ENCODE peak calls at places on chromosomes 2 and 18, in nine cellular contexts. One of them, this sample, is unnamed.

GRCh38 chr2:75157435-75157834 is 41.9 kb downstream of the TACR1 start:
- DNase-seq in Right ventricle myocardium superior: no peak
- DNase-seq in BJ: no peak
- DNase-seq in ELR: peak
- DNase-seq in BE2C: no peak
- DNase-seq in NCI-H774: no peak
- DNase-seq in GM03348: peak
- DNase-seq in PC-3: peak
- DNase-seq in KG1: no peak
- DNase-seq in this sample: no peak

GRCh38 chr18:57780318-57781127 is 22.6 kb downstream of the ATP8B1 start:
- DNase-seq in NCI-H774: no peak
- DNase-seq in ELR: peak
- DNase-seq in BE2C: no peak
- DNase-seq in PC-3: peak
- DNase-seq in BJ: no peak
- DNase-seq in Right ventricle myocardium superior: no peak
- DNase-seq in GM03348: peak
- DNase-seq in KG1: no peak
- DNase-seq in this sample: peak

GRCh38 chr2:108407864-108408729 is 30.3 kb downstream of the SULT1C4 start:
- DNase-seq in Right ventricle myocardium superior: no peak
- DNase-seq in PC-3: no peak
- DNase-seq in ELR: no peak
- DNase-seq in KG1: no peak
- DNase-seq in GM03348: no peak
- DNase-seq in BJ: no peak
- DNase-seq in NCI-H774: no peak
- DNase-seq in BE2C: no peak
- DNase-seq in this sample: no peak

GRCh38 chr18:56986829-56987228 is 160.1 kb upstream of the BOD1L2 start:
- DNase-seq in BE2C: no peak
- DNase-seq in ELR: no peak
- DNase-seq in KG1: no peak
- DNase-seq in GM03348: no peak
- DNase-seq in PC-3: no peak
- DNase-seq in NCI-H774: no peak
- DNase-seq in Right ventricle myocardium superior: no peak
- DNase-seq in BJ: no peak
- DNase-seq in this sample: no peak

GRCh38 chr2:55137024-55137958 is 87.0 kb upstream of the RTN4 start:
- DNase-seq in Right ventricle myocardium superior: no peak
- DNase-seq in NCI-H774: no peak
- DNase-seq in BJ: no peak
- DNase-seq in KG1: no peak
- DNase-seq in PC-3: no peak
- DNase-seq in ELR: no peak
- DNase-seq in BE2C: no peak
- DNase-seq in GM03348: no peak
- DNase-seq in this sample: peak

GRCh38 chr2:149018971-149019370 is 19.5 kb upstream of the LYPD6B start:
- DNase-seq in Right ventricle myocardium superior: no peak
- DNase-seq in KG1: no peak
- DNase-seq in ELR: no peak
- DNase-seq in BE2C: no peak
- DNase-seq in PC-3: no peak
- DNase-seq in GM03348: no peak
- DNase-seq in BJ: no peak
- DNase-seq in NCI-H774: no peak
- DNase-seq in this sample: peak

GRCh38 chr2:169732583-169733358 is 861 bp upstream of the KLHL23 start:
- DNase-seq in NCI-H774: no peak
- DNase-seq in Right ventricle myocardium superior: no peak
- DNase-seq in BE2C: no peak
- DNase-seq in BJ: no peak
- DNase-seq in ELR: peak
- DNase-seq in PC-3: no peak
- DNase-seq in GM03348: no peak
- DNase-seq in KG1: no peak
- DNase-seq in this sample: peak

GRCh38 chr2:155256803-155257202 is 558.3 kb downstream of the KCNJ3 start:
- DNase-seq in PC-3: no peak
- DNase-seq in GM03348: no peak
- DNase-seq in KG1: no peak
- DNase-seq in BE2C: no peak
- DNase-seq in BJ: no peak
- DNase-seq in Right ventricle myocardium superior: no peak
- DNase-seq in ELR: no peak
- DNase-seq in NCI-H774: no peak
- DNase-seq in this sample: no peak

GRCh38 chr2:72545790-72546189 is 280.0 kb downstream of the EXOC6B start:
- DNase-seq in BJ: no peak
- DNase-seq in NCI-H774: no peak
- DNase-seq in BE2C: no peak
- DNase-seq in Right ventricle myocardium superior: no peak
- DNase-seq in GM03348: no peak
- DNase-seq in ELR: no peak
- DNase-seq in PC-3: no peak
- DNase-seq in KG1: no peak
- DNase-seq in this sample: no peak

GRCh38 chr2:172204309-172204708 is 101.6 kb upstream of the DLX2 start:
- DNase-seq in ELR: no peak
- DNase-seq in GM03348: no peak
- DNase-seq in KG1: no peak
- DNase-seq in BJ: no peak
- DNase-seq in NCI-H774: no peak
- DNase-seq in BE2C: no peak
- DNase-seq in Right ventricle myocardium superior: no peak
- DNase-seq in PC-3: no peak
- DNase-seq in this sample: no peak

GRCh38 chr2:120914839-120915521 is 179.3 kb downstream of the GLI2 start:
- DNase-seq in GM03348: peak
- DNase-seq in KG1: no peak
- DNase-seq in BJ: peak
- DNase-seq in Right ventricle myocardium superior: peak
- DNase-seq in BE2C: peak
- DNase-seq in ELR: peak
- DNase-seq in NCI-H774: no peak
- DNase-seq in PC-3: peak
- DNase-seq in this sample: no peak

GRCh38 chr2:232888839-232889529 is 18.9 kb downstream of the SNORC start:
- DNase-seq in Right ventricle myocardium superior: peak
- DNase-seq in ELR: no peak
- DNase-seq in BJ: no peak
- DNase-seq in PC-3: no peak
- DNase-seq in BE2C: no peak
- DNase-seq in GM03348: no peak
- DNase-seq in NCI-H774: no peak
- DNase-seq in KG1: no peak
- DNase-seq in this sample: no peak

GRCh38 chr18:9150116-9150515 is 13.5 kb downstream of the ANKRD12 start:
- DNase-seq in BE2C: no peak
- DNase-seq in PC-3: no peak
- DNase-seq in Right ventricle myocardium superior: no peak
- DNase-seq in ELR: no peak
- DNase-seq in NCI-H774: no peak
- DNase-seq in BJ: no peak
- DNase-seq in GM03348: no peak
- DNase-seq in KG1: no peak
- DNase-seq in this sample: no peak

GRCh38 chr2:223846524-223846923 is 9.1 kb upstream of the AP1S3 start:
- DNase-seq in PC-3: peak
- DNase-seq in BE2C: no peak
- DNase-seq in ELR: peak
- DNase-seq in KG1: no peak
- DNase-seq in NCI-H774: no peak
- DNase-seq in BJ: peak
- DNase-seq in GM03348: peak
- DNase-seq in Right ventricle myocardium superior: no peak
- DNase-seq in this sample: no peak

GRCh38 chr2:150983498-150983897 is 278.2 kb downstream of the RBM43 start:
- DNase-seq in NCI-H774: no peak
- DNase-seq in ELR: no peak
- DNase-seq in Right ventricle myocardium superior: no peak
- DNase-seq in GM03348: no peak
- DNase-seq in KG1: no peak
- DNase-seq in BJ: no peak
- DNase-seq in BE2C: no peak
- DNase-seq in PC-3: no peak
- DNase-seq in this sample: no peak

GRCh38 chr2:505931-506330 is 171.3 kb downstream of the TMEM18 start:
- DNase-seq in PC-3: no peak
- DNase-seq in KG1: no peak
- DNase-seq in ELR: no peak
- DNase-seq in BJ: no peak
- DNase-seq in BE2C: no peak
- DNase-seq in Right ventricle myocardium superior: no peak
- DNase-seq in NCI-H774: no peak
- DNase-seq in GM03348: no peak
- DNase-seq in this sample: no peak

GRCh38 chr2:50607746-50608145 is 424.2 kb downstream of the NRXN1 start:
- DNase-seq in BJ: no peak
- DNase-seq in BE2C: no peak
- DNase-seq in NCI-H774: no peak
- DNase-seq in ELR: no peak
- DNase-seq in GM03348: no peak
- DNase-seq in KG1: no peak
- DNase-seq in PC-3: no peak
- DNase-seq in Right ventricle myocardium superior: no peak
- DNase-seq in this sample: no peak

GRCh38 chr2:223084873-223085272 is 32.9 kb downstream of the KCNE4 start:
- DNase-seq in Right ventricle myocardium superior: no peak
- DNase-seq in PC-3: no peak
- DNase-seq in BJ: no peak
- DNase-seq in BE2C: peak
- DNase-seq in NCI-H774: no peak
- DNase-seq in ELR: peak
- DNase-seq in GM03348: no peak
- DNase-seq in KG1: no peak
- DNase-seq in this sample: no peak

GRCh38 chr18:22913861-22914260 is 19.3 kb upstream of the RBBP8 start:
- DNase-seq in NCI-H774: peak
- DNase-seq in KG1: no peak
- DNase-seq in GM03348: no peak
- DNase-seq in BE2C: no peak
- DNase-seq in BJ: no peak
- DNase-seq in PC-3: peak
- DNase-seq in Right ventricle myocardium superior: no peak
- DNase-seq in ELR: no peak
- DNase-seq in this sample: no peak

GRCh38 chr2:100241236-100241635 is 81.1 kb downstream of the LONRF2 start:
- DNase-seq in PC-3: no peak
- DNase-seq in BE2C: no peak
- DNase-seq in BJ: no peak
- DNase-seq in Right ventricle myocardium superior: no peak
- DNase-seq in ELR: no peak
- DNase-seq in NCI-H774: no peak
- DNase-seq in GM03348: no peak
- DNase-seq in KG1: no peak
- DNase-seq in this sample: no peak

GRCh38 chr2:54512663-54513363 is 56.7 kb downstream of the SPTBN1 start:
- DNase-seq in GM03348: no peak
- DNase-seq in PC-3: no peak
- DNase-seq in BJ: no peak
- DNase-seq in NCI-H774: no peak
- DNase-seq in Right ventricle myocardium superior: no peak
- DNase-seq in ELR: no peak
- DNase-seq in BE2C: no peak
- DNase-seq in KG1: no peak
- DNase-seq in this sample: no peak

GRCh38 chr2:235149240-235149641 is 197.4 kb downstream of the SH3BP4 start:
- DNase-seq in NCI-H774: no peak
- DNase-seq in GM03348: no peak
- DNase-seq in Right ventricle myocardium superior: no peak
- DNase-seq in ELR: no peak
- DNase-seq in PC-3: no peak
- DNase-seq in BE2C: no peak
- DNase-seq in BJ: no peak
- DNase-seq in KG1: no peak
- DNase-seq in this sample: no peak

GRCh38 chr2:67065046-67065445 is 332.1 kb upstream of the ETAA1 start:
- DNase-seq in Right ventricle myocardium superior: no peak
- DNase-seq in PC-3: no peak
- DNase-seq in BJ: no peak
- DNase-seq in ELR: no peak
- DNase-seq in GM03348: no peak
- DNase-seq in BE2C: no peak
- DNase-seq in NCI-H774: no peak
- DNase-seq in KG1: no peak
- DNase-seq in this sample: no peak

GRCh38 chr2:188751786-188752185 is 222.4 kb upstream of the COL3A1 start:
- DNase-seq in GM03348: no peak
- DNase-seq in ELR: no peak
- DNase-seq in PC-3: peak
- DNase-seq in KG1: no peak
- DNase-seq in BE2C: no peak
- DNase-seq in BJ: no peak
- DNase-seq in NCI-H774: no peak
- DNase-seq in Right ventricle myocardium superior: no peak
- DNase-seq in this sample: no peak

GRCh38 chr2:96970910-96971309 is 15.5 kb downstream of the FAM178B start:
- DNase-seq in NCI-H774: no peak
- DNase-seq in BE2C: no peak
- DNase-seq in Right ventricle myocardium superior: no peak
- DNase-seq in PC-3: no peak
- DNase-seq in BJ: no peak
- DNase-seq in GM03348: no peak
- DNase-seq in KG1: no peak
- DNase-seq in ELR: no peak
- DNase-seq in this sample: no peak

GRCh38 chr18:21053127-21053526 is 58.5 kb downstream of the ROCK1 start:
- DNase-seq in NCI-H774: no peak
- DNase-seq in PC-3: peak
- DNase-seq in KG1: no peak
- DNase-seq in GM03348: peak
- DNase-seq in BJ: peak
- DNase-seq in ELR: peak
- DNase-seq in Right ventricle myocardium superior: no peak
- DNase-seq in BE2C: no peak
- DNase-seq in this sample: no peak

GRCh38 chr18:51097046-51097822 is 67.2 kb downstream of the SMAD4 start:
- DNase-seq in PC-3: no peak
- DNase-seq in BJ: no peak
- DNase-seq in ELR: no peak
- DNase-seq in BE2C: no peak
- DNase-seq in NCI-H774: no peak
- DNase-seq in Right ventricle myocardium superior: no peak
- DNase-seq in KG1: no peak
- DNase-seq in GM03348: no peak
- DNase-seq in this sample: peak

GRCh38 chr18:80202264-80202998 is 44.9 kb downstream of the PARD6G start:
- DNase-seq in Right ventricle myocardium superior: no peak
- DNase-seq in PC-3: no peak
- DNase-seq in NCI-H774: no peak
- DNase-seq in GM03348: no peak
- DNase-seq in ELR: no peak
- DNase-seq in BJ: no peak
- DNase-seq in BE2C: no peak
- DNase-seq in KG1: no peak
- DNase-seq in this sample: no peak

GRCh38 chr2:173153486-173153885 is 77.8 kb downstream of the MAP3K20 start:
- DNase-seq in PC-3: peak
- DNase-seq in BE2C: no peak
- DNase-seq in NCI-H774: no peak
- DNase-seq in GM03348: no peak
- DNase-seq in BJ: no peak
- DNase-seq in ELR: peak
- DNase-seq in KG1: no peak
- DNase-seq in Right ventricle myocardium superior: no peak
- DNase-seq in this sample: no peak

GRCh38 chr2:55090702-55091101 is 40.5 kb upstream of the RTN4 start:
- DNase-seq in BJ: no peak
- DNase-seq in GM03348: peak
- DNase-seq in BE2C: no peak
- DNase-seq in KG1: no peak
- DNase-seq in PC-3: no peak
- DNase-seq in ELR: peak
- DNase-seq in Right ventricle myocardium superior: no peak
- DNase-seq in NCI-H774: no peak
- DNase-seq in this sample: peak

GRCh38 chr18:62942578-62942977 is 227.2 kb downstream of the PHLPP1 start:
- DNase-seq in BJ: no peak
- DNase-seq in BE2C: no peak
- DNase-seq in PC-3: no peak
- DNase-seq in Right ventricle myocardium superior: no peak
- DNase-seq in NCI-H774: no peak
- DNase-seq in GM03348: no peak
- DNase-seq in ELR: no peak
- DNase-seq in KG1: no peak
- DNase-seq in this sample: no peak

This sample was measured in MV-4-11.